ENCODE peak calls at places on chromosomes 5 and 9, in five cellular contexts. One of them, this sample, is unnamed.

GRCh38 chr9:35813434-35814105 is 1.3 kb downstream of the HINT2 start:
- DNase-seq in GM10248: no peak
- DNase-seq in astrocyte of the spinal cord: no peak
- DNase-seq in activated B cell treated with CpG ODN at 0.5 μM for 24 hours: no peak
- DNase-seq in heart right ventricle: no peak
- DNase-seq in this sample: no peak

GRCh38 chr9:113151696-113152630 is 1.2 kb downstream of the SLC31A2 start:
- DNase-seq in GM10248: no peak
- DNase-seq in astrocyte of the spinal cord: no peak
- DNase-seq in activated B cell treated with CpG ODN at 0.5 μM for 24 hours: no peak
- DNase-seq in heart right ventricle: no peak
- DNase-seq in this sample: no peak

GRCh38 chr9:4137234-4137633 is 162.6 kb downstream of the GLIS3 start:
- DNase-seq in GM10248: no peak
- DNase-seq in astrocyte of the spinal cord: peak; percentile 95
- DNase-seq in activated B cell treated with CpG ODN at 0.5 μM for 24 hours: no peak
- DNase-seq in heart right ventricle: no peak
- DNase-seq in this sample: no peak

GRCh38 chr9:12878342-12878978 is 103.6 kb downstream of the LURAP1L start:
- DNase-seq in GM10248: no peak
- DNase-seq in astrocyte of the spinal cord: peak; percentile 37
- DNase-seq in activated B cell treated with CpG ODN at 0.5 μM for 24 hours: no peak
- DNase-seq in heart right ventricle: no peak
- DNase-seq in this sample: no peak

GRCh38 chr5:53944981-53945380 is 365.4 kb downstream of the ARL15 start:
- DNase-seq in GM10248: no peak
- DNase-seq in astrocyte of the spinal cord: no peak
- DNase-seq in activated B cell treated with CpG ODN at 0.5 μM for 24 hours: no peak
- DNase-seq in heart right ventricle: no peak
- DNase-seq in this sample: no peak

GRCh38 chr9:21679432-21679831 is 123.0 kb upstream of the MTAP start:
- DNase-seq in GM10248: no peak
- DNase-seq in astrocyte of the spinal cord: peak; percentile 23
- DNase-seq in activated B cell treated with CpG ODN at 0.5 μM for 24 hours: no peak
- DNase-seq in heart right ventricle: no peak
- DNase-seq in this sample: no peak

GRCh38 chr9:137222190-137223077 is at the start of gene RNF208:
- DNase-seq in GM10248: no peak
- DNase-seq in astrocyte of the spinal cord: no peak
- DNase-seq in activated B cell treated with CpG ODN at 0.5 μM for 24 hours: no peak
- DNase-seq in heart right ventricle: peak; percentile 45
- DNase-seq in this sample: no peak

GRCh38 chr9:136539427-136540412 is 6.1 kb downstream of the NOTCH1 start:
- DNase-seq in GM10248: peak; percentile 88
- DNase-seq in astrocyte of the spinal cord: peak; percentile 73
- DNase-seq in activated B cell treated with CpG ODN at 0.5 μM for 24 hours: peak; percentile 66
- DNase-seq in heart right ventricle: peak; percentile 89
- DNase-seq in this sample: peak; percentile 64

GRCh38 chr9:133813749-133814585 is 75.8 kb upstream of the SARDH start:
- DNase-seq in GM10248: no peak
- DNase-seq in astrocyte of the spinal cord: no peak
- DNase-seq in activated B cell treated with CpG ODN at 0.5 μM for 24 hours: no peak
- DNase-seq in heart right ventricle: peak; percentile 63
- DNase-seq in this sample: no peak

GRCh38 chr5:113090336-113091106 is 113.9 kb downstream of the DCP2 start:
- DNase-seq in GM10248: no peak
- DNase-seq in astrocyte of the spinal cord: no peak
- DNase-seq in activated B cell treated with CpG ODN at 0.5 μM for 24 hours: no peak
- DNase-seq in heart right ventricle: no peak
- DNase-seq in this sample: no peak

GRCh38 chr5:40223884-40224402 is 455.8 kb upstream of the PTGER4 start:
- DNase-seq in GM10248: no peak
- DNase-seq in astrocyte of the spinal cord: peak; percentile 97
- DNase-seq in activated B cell treated with CpG ODN at 0.5 μM for 24 hours: no peak
- DNase-seq in heart right ventricle: no peak
- DNase-seq in this sample: no peak

GRCh38 chr9:95028855-95029219 is 288.7 kb downstream of the FANCC start:
- DNase-seq in GM10248: no peak
- DNase-seq in astrocyte of the spinal cord: no peak
- DNase-seq in activated B cell treated with CpG ODN at 0.5 μM for 24 hours: no peak
- DNase-seq in heart right ventricle: no peak
- DNase-seq in this sample: no peak

GRCh38 chr5:38591450-38591849 is 35.0 kb upstream of the LIFR start:
- DNase-seq in GM10248: no peak
- DNase-seq in astrocyte of the spinal cord: peak; percentile 53
- DNase-seq in activated B cell treated with CpG ODN at 0.5 μM for 24 hours: no peak
- DNase-seq in heart right ventricle: no peak
- DNase-seq in this sample: no peak

GRCh38 chr5:119078870-119079269 is 8.0 kb downstream of the DMXL1 start:
- DNase-seq in GM10248: no peak
- DNase-seq in astrocyte of the spinal cord: peak; percentile 66
- DNase-seq in activated B cell treated with CpG ODN at 0.5 μM for 24 hours: no peak
- DNase-seq in heart right ventricle: no peak
- DNase-seq in this sample: no peak

GRCh38 chr9:82363666-82364065 is 375.1 kb downstream of the SPATA31D1 start:
- DNase-seq in GM10248: no peak
- DNase-seq in astrocyte of the spinal cord: no peak
- DNase-seq in activated B cell treated with CpG ODN at 0.5 μM for 24 hours: no peak
- DNase-seq in heart right ventricle: no peak
- DNase-seq in this sample: no peak

GRCh38 chr9:36074870-36075532 is 38.3 kb downstream of the RECK start:
- DNase-seq in GM10248: no peak
- DNase-seq in astrocyte of the spinal cord: peak; percentile 71
- DNase-seq in activated B cell treated with CpG ODN at 0.5 μM for 24 hours: no peak
- DNase-seq in heart right ventricle: peak; percentile 44
- DNase-seq in this sample: no peak

GRCh38 chr5:143398451-143399237 is 4.8 kb downstream of the NR3C1 start:
- DNase-seq in GM10248: no peak
- DNase-seq in astrocyte of the spinal cord: peak; percentile 45
- DNase-seq in activated B cell treated with CpG ODN at 0.5 μM for 24 hours: no peak
- DNase-seq in heart right ventricle: no peak
- DNase-seq in this sample: no peak

GRCh38 chr9:123861086-123861707 is 68.7 kb downstream of the DENND1A start:
- DNase-seq in GM10248: no peak
- DNase-seq in astrocyte of the spinal cord: no peak
- DNase-seq in activated B cell treated with CpG ODN at 0.5 μM for 24 hours: no peak
- DNase-seq in heart right ventricle: no peak
- DNase-seq in this sample: no peak

DNA sequence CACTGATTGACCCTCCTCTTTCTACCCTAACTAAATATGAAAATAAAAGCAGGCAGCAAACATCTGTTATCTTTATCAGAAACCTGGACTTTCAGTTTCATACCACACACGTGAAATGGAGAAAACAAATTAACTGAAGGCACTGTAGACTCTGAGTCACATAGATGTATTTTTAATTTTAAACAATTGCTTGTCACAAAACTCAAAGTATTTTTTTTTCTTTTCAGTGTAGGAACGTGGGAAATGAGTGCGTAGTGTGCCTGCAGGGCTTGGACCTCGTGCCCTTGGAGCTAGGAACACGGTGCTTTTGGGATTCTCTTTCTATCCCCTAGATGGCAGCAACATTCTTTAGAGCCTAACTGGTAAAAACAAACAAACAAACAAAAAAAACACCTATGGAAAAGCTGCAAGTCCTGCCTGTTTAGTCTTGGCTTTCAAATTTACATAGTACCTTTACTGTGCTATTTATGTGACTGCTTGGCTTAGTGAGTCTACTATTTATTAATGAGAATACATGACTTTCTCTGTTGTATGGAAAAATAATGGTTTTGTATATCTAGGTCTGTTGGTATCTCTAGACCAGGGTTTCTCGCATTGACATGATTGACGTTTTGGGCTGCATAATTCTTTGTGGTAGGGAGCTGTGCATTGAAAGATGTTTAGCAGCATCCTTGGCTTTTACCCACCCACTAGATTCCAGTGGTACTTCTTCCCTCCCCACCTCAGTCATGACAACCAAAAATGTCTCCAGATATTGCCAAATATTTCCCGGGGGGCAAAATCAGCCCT is 16.8 kb upstream of the ACTBL2 start:
- DNase-seq in GM10248: peak; percentile 41
- DNase-seq in astrocyte of the spinal cord: peak; percentile 72
- DNase-seq in activated B cell treated with CpG ODN at 0.5 μM for 24 hours: no peak
- DNase-seq in heart right ventricle: no peak
- DNase-seq in this sample: no peak
- TF ChIP-seq CTCF in GM10248: peak; percentile 58
- TF ChIP-seq CTCF in astrocyte of the spinal cord: peak; percentile 74
- TF ChIP-seq CTCF in activated B cell treated with CpG ODN at 0.5 μM for 24 hours: no peak
- TF ChIP-seq CTCF in heart right ventricle: peak; percentile 83
- TF ChIP-seq CTCF in this sample: peak; percentile 28

DNA sequence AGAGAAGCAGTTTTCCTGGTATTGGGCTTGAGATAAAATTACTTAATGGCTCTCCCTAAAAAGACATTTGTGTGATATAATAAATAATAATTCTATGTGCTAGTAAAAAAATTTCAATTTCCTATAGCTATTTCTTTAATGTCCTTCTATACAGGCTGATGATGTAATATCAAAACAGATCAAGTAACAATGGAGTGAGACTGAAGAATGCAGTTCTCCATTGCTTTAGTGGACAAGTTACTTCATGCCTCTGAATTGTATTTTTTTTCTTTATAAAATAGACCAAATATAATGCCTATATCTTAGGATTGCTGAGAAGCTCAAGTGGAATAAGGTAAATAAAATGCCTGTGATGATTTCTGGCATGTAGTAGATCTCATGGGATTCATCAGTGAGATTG is 35.6 kb upstream of the NEURL1B start:
- DNase-seq in GM10248: no peak
- DNase-seq in astrocyte of the spinal cord: no peak
- DNase-seq in activated B cell treated with CpG ODN at 0.5 μM for 24 hours: no peak
- DNase-seq in heart right ventricle: no peak
- DNase-seq in this sample: no peak
- TF ChIP-seq CTCF in GM10248: no peak
- TF ChIP-seq CTCF in astrocyte of the spinal cord: no peak
- TF ChIP-seq CTCF in activated B cell treated with CpG ODN at 0.5 μM for 24 hours: no peak
- TF ChIP-seq CTCF in heart right ventricle: no peak
- TF ChIP-seq CTCF in this sample: no peak

GRCh38 chr5:78364005-78364404 is 3.6 kb downstream of the SCAMP1 start:
- DNase-seq in GM10248: no peak
- DNase-seq in astrocyte of the spinal cord: no peak
- DNase-seq in activated B cell treated with CpG ODN at 0.5 μM for 24 hours: no peak
- DNase-seq in heart right ventricle: no peak
- DNase-seq in this sample: no peak

GRCh38 chr5:78362220-78362619 is 1.8 kb downstream of the SCAMP1 start:
- DNase-seq in GM10248: no peak
- DNase-seq in astrocyte of the spinal cord: no peak
- DNase-seq in activated B cell treated with CpG ODN at 0.5 μM for 24 hours: no peak
- DNase-seq in heart right ventricle: no peak
- DNase-seq in this sample: no peak

GRCh38 chr5:78361226-78361993 is 993 bp downstream of the SCAMP1 start:
- DNase-seq in GM10248: no peak
- DNase-seq in astrocyte of the spinal cord: peak; percentile 64
- DNase-seq in activated B cell treated with CpG ODN at 0.5 μM for 24 hours: no peak
- DNase-seq in heart right ventricle: peak; percentile 18
- DNase-seq in this sample: no peak

GRCh38 chr5:78360674-78361225 is 333 bp downstream of the SCAMP1 start:
- DNase-seq in GM10248: peak; percentile 62
- DNase-seq in astrocyte of the spinal cord: no peak
- DNase-seq in activated B cell treated with CpG ODN at 0.5 μM for 24 hours: peak; percentile 55
- DNase-seq in heart right ventricle: peak; percentile 57
- DNase-seq in this sample: peak; percentile 71

DNA sequence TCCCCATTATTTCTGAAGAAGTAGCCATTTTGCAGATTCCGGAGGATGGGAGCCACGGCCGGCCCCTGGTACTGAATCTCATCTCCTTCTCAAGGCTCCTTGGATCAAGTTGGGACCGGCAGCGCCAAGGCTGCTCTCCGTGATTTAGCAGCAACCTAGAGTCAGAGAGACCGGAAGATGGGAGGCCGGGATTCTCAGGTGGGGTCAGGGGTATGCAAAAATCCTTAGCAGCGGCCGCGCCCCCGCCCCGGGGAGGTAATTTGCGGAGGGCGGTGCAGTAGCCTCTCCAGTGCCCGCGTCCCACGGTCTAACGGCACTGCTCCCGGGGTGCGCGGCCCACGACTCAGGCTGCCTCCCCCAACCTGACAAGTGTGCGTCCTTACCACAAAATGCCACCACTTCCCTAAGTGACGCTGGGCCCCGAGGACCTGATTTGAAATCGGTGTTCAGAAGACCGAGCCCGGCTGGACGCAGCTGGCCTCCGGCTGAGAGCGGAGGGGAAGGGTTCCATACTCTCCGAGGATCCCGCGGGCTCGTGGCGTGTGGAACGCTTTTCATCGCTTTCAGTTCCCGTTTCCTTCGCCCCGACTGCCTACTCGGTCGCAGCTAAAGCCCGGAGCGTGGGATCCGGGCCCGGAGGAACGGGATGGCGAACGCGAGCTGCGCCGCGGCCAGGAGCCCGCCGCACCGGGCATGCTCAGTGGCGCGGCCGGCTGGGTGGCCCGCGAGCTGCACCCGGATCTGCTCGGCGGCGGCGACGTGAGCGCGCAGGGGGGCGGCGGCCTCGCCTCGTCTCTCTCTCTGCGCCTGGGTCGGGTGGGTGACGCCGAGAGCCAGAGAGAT is at the start of gene SCAMP1:
- DNase-seq in GM10248: peak; percentile 95
- DNase-seq in astrocyte of the spinal cord: peak; percentile 95
- DNase-seq in activated B cell treated with CpG ODN at 0.5 μM for 24 hours: peak; percentile 99
- DNase-seq in heart right ventricle: peak; percentile 95
- DNase-seq in this sample: peak; percentile 95
- TF ChIP-seq CTCF in GM10248: peak; percentile 22
- TF ChIP-seq CTCF in astrocyte of the spinal cord: peak; percentile 10
- TF ChIP-seq CTCF in activated B cell treated with CpG ODN at 0.5 μM for 24 hours: no peak
- TF ChIP-seq CTCF in heart right ventricle: peak; percentile 70
- TF ChIP-seq CTCF in this sample: no peak

DNA sequence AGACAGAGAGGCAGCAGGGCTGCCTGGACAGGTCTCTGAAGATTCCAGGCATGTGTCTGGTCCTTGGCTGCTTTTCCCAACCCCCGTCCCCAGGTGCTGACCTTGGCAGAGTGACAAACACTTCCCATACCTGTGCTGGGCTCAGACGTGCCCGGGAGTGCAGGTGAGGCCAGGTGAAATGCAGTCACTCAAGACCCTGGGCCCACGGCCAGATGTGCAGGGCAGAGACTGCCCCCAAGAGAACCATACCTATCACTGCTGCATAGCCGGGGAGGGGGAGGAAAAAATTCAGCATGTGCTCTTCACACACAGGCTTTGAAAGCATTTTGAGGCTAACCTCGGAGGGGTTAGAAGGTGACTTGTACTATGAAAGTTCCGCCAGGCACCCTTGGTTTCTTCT is 22.6 kb downstream of the CCNJL start:
- DNase-seq in GM10248: no peak
- DNase-seq in astrocyte of the spinal cord: no peak
- DNase-seq in activated B cell treated with CpG ODN at 0.5 μM for 24 hours: no peak
- DNase-seq in heart right ventricle: no peak
- DNase-seq in this sample: peak; percentile 27
- TF ChIP-seq CTCF in GM10248: no peak
- TF ChIP-seq CTCF in astrocyte of the spinal cord: no peak
- TF ChIP-seq CTCF in activated B cell treated with CpG ODN at 0.5 μM for 24 hours: no peak
- TF ChIP-seq CTCF in heart right ventricle: no peak
- TF ChIP-seq CTCF in this sample: no peak

GRCh38 chr9:32136700-32137339 is 247.6 kb upstream of the ACO1 start:
- DNase-seq in GM10248: no peak
- DNase-seq in astrocyte of the spinal cord: no peak
- DNase-seq in activated B cell treated with CpG ODN at 0.5 μM for 24 hours: no peak
- DNase-seq in heart right ventricle: no peak
- DNase-seq in this sample: no peak
- TF ChIP-seq CTCF in GM10248: no peak
- TF ChIP-seq CTCF in astrocyte of the spinal cord: no peak
- TF ChIP-seq CTCF in activated B cell treated with CpG ODN at 0.5 μM for 24 hours: no peak
- TF ChIP-seq CTCF in heart right ventricle: no peak
- TF ChIP-seq CTCF in this sample: no peak

This sample was measured in natural killer cell.